ENCODE peak calls at places on chromosomes 3 and 15, in nine cellular contexts. One of them, this sample, is unnamed.

GRCh38 chr15:29773000-29773399 is 49.3 kb downstream of the TJP1 start:
- DNase-seq in progenitor cell of endocrine pancreas: no peak
- DNase-seq in left lung: no peak
- DNase-seq in dorsolateral prefrontal cortex: no peak
- DNase-seq in RWPE2: no peak
- DNase-seq in fibroblast of mammary gland: no peak
- DNase-seq in Calu3: no peak
- DNase-seq in body of pancreas: no peak
- DNase-seq in mesothelial cell of epicardium: no peak
- DNase-seq in this sample: no peak

GRCh38 chr15:79846539-79846938 is 50.3 kb downstream of the MTHFS start:
- DNase-seq in Calu3: no peak
- DNase-seq in fibroblast of mammary gland: no peak
- DNase-seq in body of pancreas: no peak
- DNase-seq in progenitor cell of endocrine pancreas: no peak
- DNase-seq in RWPE2: no peak
- DNase-seq in mesothelial cell of epicardium: no peak
- DNase-seq in left lung: no peak
- DNase-seq in dorsolateral prefrontal cortex: no peak
- DNase-seq in this sample: no peak

GRCh38 chr3:46228259-46229222 is 13.7 kb upstream of the CCR3 start:
- DNase-seq in Calu3: no peak
- DNase-seq in body of pancreas: peak
- DNase-seq in progenitor cell of endocrine pancreas: no peak
- DNase-seq in dorsolateral prefrontal cortex: no peak
- DNase-seq in mesothelial cell of epicardium: no peak
- DNase-seq in left lung: no peak
- DNase-seq in fibroblast of mammary gland: peak
- DNase-seq in RWPE2: no peak
- DNase-seq in this sample: no peak

GRCh38 chr3:183324083-183324482 is 71.0 kb downstream of the B3GNT5 start:
- DNase-seq in left lung: no peak
- DNase-seq in progenitor cell of endocrine pancreas: no peak
- DNase-seq in dorsolateral prefrontal cortex: no peak
- DNase-seq in mesothelial cell of epicardium: no peak
- DNase-seq in Calu3: no peak
- DNase-seq in body of pancreas: no peak
- DNase-seq in fibroblast of mammary gland: peak
- DNase-seq in RWPE2: no peak
- DNase-seq in this sample: no peak

GRCh38 chr3:50125541-50126286 is 29.4 kb upstream of the SEMA3F start:
- DNase-seq in fibroblast of mammary gland: no peak
- DNase-seq in RWPE2: no peak
- DNase-seq in progenitor cell of endocrine pancreas: no peak
- DNase-seq in left lung: peak
- DNase-seq in mesothelial cell of epicardium: no peak
- DNase-seq in body of pancreas: no peak
- DNase-seq in Calu3: no peak
- DNase-seq in dorsolateral prefrontal cortex: no peak
- DNase-seq in this sample: no peak

GRCh38 chr3:65979152-65979551 is 59.6 kb downstream of the MAGI1 start:
- DNase-seq in mesothelial cell of epicardium: no peak
- DNase-seq in RWPE2: no peak
- DNase-seq in Calu3: no peak
- DNase-seq in left lung: no peak
- DNase-seq in progenitor cell of endocrine pancreas: no peak
- DNase-seq in fibroblast of mammary gland: peak
- DNase-seq in dorsolateral prefrontal cortex: no peak
- DNase-seq in body of pancreas: peak
- DNase-seq in this sample: no peak

GRCh38 chr3:194139085-194139976 is 3.4 kb downstream of the HES1 start:
- DNase-seq in Calu3: peak
- DNase-seq in left lung: no peak
- DNase-seq in mesothelial cell of epicardium: peak
- DNase-seq in RWPE2: peak
- DNase-seq in fibroblast of mammary gland: peak
- DNase-seq in progenitor cell of endocrine pancreas: no peak
- DNase-seq in body of pancreas: no peak
- DNase-seq in dorsolateral prefrontal cortex: no peak
- DNase-seq in this sample: no peak

GRCh38 chr3:113266738-113267137 is 55.4 kb downstream of the BOC start:
- DNase-seq in progenitor cell of endocrine pancreas: no peak
- DNase-seq in RWPE2: no peak
- DNase-seq in fibroblast of mammary gland: no peak
- DNase-seq in left lung: no peak
- DNase-seq in Calu3: no peak
- DNase-seq in mesothelial cell of epicardium: no peak
- DNase-seq in body of pancreas: no peak
- DNase-seq in dorsolateral prefrontal cortex: no peak
- DNase-seq in this sample: no peak

GRCh38 chr3:151362798-151363197 is 21.8 kb downstream of the P2RY12 start:
- DNase-seq in body of pancreas: no peak
- DNase-seq in left lung: no peak
- DNase-seq in mesothelial cell of epicardium: no peak
- DNase-seq in RWPE2: no peak
- DNase-seq in fibroblast of mammary gland: no peak
- DNase-seq in dorsolateral prefrontal cortex: no peak
- DNase-seq in progenitor cell of endocrine pancreas: no peak
- DNase-seq in Calu3: no peak
- DNase-seq in this sample: no peak

GRCh38 chr3:132535575-132536441 is 61.3 kb upstream of the ACKR4 start:
- DNase-seq in progenitor cell of endocrine pancreas: peak
- DNase-seq in fibroblast of mammary gland: peak
- DNase-seq in left lung: no peak
- DNase-seq in body of pancreas: peak
- DNase-seq in RWPE2: no peak
- DNase-seq in mesothelial cell of epicardium: no peak
- DNase-seq in Calu3: peak
- DNase-seq in dorsolateral prefrontal cortex: no peak
- DNase-seq in this sample: peak

DNA sequence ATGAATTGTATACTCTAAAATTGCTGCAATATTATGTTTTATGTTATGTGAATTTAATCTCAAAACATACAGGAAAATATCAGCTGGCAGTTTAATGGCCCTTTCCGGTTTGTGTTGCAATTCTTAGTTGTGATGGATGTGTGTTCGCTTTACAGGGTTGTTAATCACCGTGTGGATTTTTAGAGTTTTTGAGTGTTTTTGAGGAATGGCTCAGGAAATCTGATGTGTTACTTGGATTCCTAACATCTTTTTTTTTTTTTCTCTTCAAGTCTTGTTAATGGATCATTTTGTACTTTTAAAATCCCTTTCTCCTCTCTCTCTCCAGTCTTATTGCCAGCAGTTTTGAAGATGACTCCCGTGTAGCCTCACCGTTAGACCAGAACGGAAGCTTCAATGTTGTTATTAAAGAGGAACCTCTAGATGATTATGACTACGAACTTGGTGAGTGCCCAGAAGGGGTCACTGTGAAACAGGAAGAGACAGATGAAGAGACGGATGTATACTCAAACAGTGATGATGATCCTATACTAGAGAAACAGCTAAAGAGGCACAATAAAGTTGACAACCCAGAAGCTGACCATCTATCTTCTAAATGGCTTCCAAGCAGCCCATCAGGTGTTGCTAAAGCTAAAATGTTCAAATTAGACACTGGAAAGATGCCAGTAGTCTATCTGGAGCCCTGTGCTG is 35.7 kb downstream of the MGA start:
- DNase-seq in body of pancreas: peak
- DNase-seq in dorsolateral prefrontal cortex: no peak
- DNase-seq in progenitor cell of endocrine pancreas: no peak
- DNase-seq in fibroblast of mammary gland: peak
- DNase-seq in mesothelial cell of epicardium: no peak
- DNase-seq in Calu3: no peak
- DNase-seq in RWPE2: no peak
- DNase-seq in left lung: no peak
- DNase-seq in this sample: no peak
- TF ChIP-seq CTCF in body of pancreas: no peak
- TF ChIP-seq CTCF in dorsolateral prefrontal cortex: peak
- TF ChIP-seq CTCF in progenitor cell of endocrine pancreas: no peak
- TF ChIP-seq CTCF in fibroblast of mammary gland: peak
- TF ChIP-seq CTCF in mesothelial cell of epicardium: no peak
- TF ChIP-seq CTCF in Calu3: no peak
- TF ChIP-seq CTCF in RWPE2: peak
- TF ChIP-seq CTCF in left lung: no peak
- TF ChIP-seq CTCF in this sample: peak

GRCh38 chr15:66684136-66684681 is 17.8 kb upstream of the SMAD6 start:
- DNase-seq in body of pancreas: no peak
- DNase-seq in fibroblast of mammary gland: no peak
- DNase-seq in progenitor cell of endocrine pancreas: no peak
- DNase-seq in dorsolateral prefrontal cortex: no peak
- DNase-seq in Calu3: no peak
- DNase-seq in mesothelial cell of epicardium: no peak
- DNase-seq in RWPE2: no peak
- DNase-seq in left lung: no peak
- DNase-seq in this sample: no peak

GRCh38 chr15:66682246-66682645 is 19.8 kb upstream of the SMAD6 start:
- DNase-seq in dorsolateral prefrontal cortex: no peak
- DNase-seq in left lung: no peak
- DNase-seq in mesothelial cell of epicardium: no peak
- DNase-seq in Calu3: no peak
- DNase-seq in fibroblast of mammary gland: no peak
- DNase-seq in progenitor cell of endocrine pancreas: no peak
- DNase-seq in RWPE2: no peak
- DNase-seq in body of pancreas: no peak
- DNase-seq in this sample: no peak

GRCh38 chr15:66681395-66681794 is 20.6 kb upstream of the SMAD6 start:
- DNase-seq in dorsolateral prefrontal cortex: no peak
- DNase-seq in left lung: no peak
- DNase-seq in Calu3: no peak
- DNase-seq in mesothelial cell of epicardium: no peak
- DNase-seq in RWPE2: no peak
- DNase-seq in body of pancreas: no peak
- DNase-seq in fibroblast of mammary gland: no peak
- DNase-seq in progenitor cell of endocrine pancreas: no peak
- DNase-seq in this sample: no peak

GRCh38 chr15:66682865-66683264 is 19.2 kb upstream of the SMAD6 start:
- DNase-seq in dorsolateral prefrontal cortex: no peak
- DNase-seq in mesothelial cell of epicardium: no peak
- DNase-seq in Calu3: no peak
- DNase-seq in left lung: no peak
- DNase-seq in RWPE2: no peak
- DNase-seq in fibroblast of mammary gland: peak
- DNase-seq in body of pancreas: no peak
- DNase-seq in progenitor cell of endocrine pancreas: no peak
- DNase-seq in this sample: no peak

DNA sequence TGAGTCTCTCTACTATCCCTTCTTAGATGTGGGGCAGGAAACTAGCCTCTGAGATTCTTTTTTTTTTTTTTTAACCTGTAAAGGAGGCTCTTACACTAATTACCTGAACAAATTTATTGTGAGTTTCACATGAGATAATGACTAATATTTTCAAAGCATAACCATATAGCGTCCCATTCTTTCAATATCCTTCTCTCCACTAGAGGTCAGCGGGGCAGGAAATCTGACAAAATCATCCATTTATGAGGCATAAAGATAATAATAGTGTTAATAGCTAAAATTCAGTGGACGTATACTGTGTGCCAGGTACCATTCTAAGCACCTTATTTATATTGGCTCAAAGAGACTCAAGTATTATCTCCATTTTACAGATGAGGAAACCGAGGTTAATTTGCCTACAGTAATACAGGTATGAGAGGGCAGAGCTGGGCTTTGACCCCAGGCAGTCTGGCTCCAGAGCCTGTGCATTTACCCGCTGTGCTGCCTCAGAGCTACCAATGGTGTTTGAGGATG is 16.3 kb upstream of the SMAD6 start:
- DNase-seq in mesothelial cell of epicardium: no peak
- DNase-seq in dorsolateral prefrontal cortex: no peak
- DNase-seq in Calu3: no peak
- DNase-seq in fibroblast of mammary gland: peak
- DNase-seq in left lung: no peak
- DNase-seq in RWPE2: no peak
- DNase-seq in progenitor cell of endocrine pancreas: no peak
- DNase-seq in body of pancreas: no peak
- DNase-seq in this sample: no peak
- TF ChIP-seq CTCF in mesothelial cell of epicardium: peak
- TF ChIP-seq CTCF in dorsolateral prefrontal cortex: peak
- TF ChIP-seq CTCF in Calu3: no peak
- TF ChIP-seq CTCF in fibroblast of mammary gland: peak
- TF ChIP-seq CTCF in left lung: no peak
- TF ChIP-seq CTCF in RWPE2: peak
- TF ChIP-seq CTCF in progenitor cell of endocrine pancreas: peak
- TF ChIP-seq CTCF in body of pancreas: no peak
- TF ChIP-seq CTCF in this sample: peak

DNA sequence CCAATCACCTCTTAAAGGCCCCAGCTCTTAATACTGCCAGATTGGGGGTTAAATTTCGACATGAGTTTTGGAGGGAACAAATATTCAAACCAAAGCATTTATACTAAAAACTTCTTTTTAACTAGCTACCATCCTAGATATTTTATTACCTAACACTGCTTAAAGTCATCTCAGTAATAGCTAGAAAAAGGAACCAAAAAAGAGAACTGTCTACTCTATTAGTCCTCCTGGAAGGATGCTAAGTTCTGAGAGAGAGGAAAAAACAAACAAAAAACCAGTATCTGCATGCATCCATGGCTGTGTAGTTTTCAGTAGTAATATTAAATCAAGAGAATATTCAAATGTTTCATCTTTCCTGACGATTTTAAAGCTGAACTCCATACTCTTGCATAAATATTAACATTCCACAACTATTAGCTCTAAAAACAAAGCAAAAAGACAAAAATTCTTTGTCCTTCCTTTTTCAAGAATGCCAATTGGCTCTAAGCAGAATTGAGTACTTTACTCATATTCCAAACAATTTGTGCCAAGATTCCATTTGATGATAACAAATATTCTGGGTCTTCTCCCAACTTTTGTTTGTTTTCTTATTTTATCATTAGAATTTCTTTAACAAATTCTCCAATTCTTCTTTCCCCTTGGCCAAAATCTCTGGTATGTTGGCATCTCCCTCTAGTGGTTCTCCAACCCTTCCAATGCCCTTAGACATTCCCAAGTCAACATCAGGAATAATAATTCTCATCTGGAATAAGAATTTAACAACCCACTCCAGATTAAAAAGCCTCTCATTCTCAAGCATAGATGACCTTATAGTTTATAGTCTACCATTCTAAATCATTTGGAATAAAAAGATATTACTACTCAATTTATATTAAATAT is 5.5 kb downstream of the CPOX start:
- DNase-seq in left lung: no peak
- DNase-seq in fibroblast of mammary gland: peak
- DNase-seq in mesothelial cell of epicardium: no peak
- DNase-seq in Calu3: no peak
- DNase-seq in dorsolateral prefrontal cortex: no peak
- DNase-seq in progenitor cell of endocrine pancreas: no peak
- DNase-seq in RWPE2: no peak
- DNase-seq in body of pancreas: no peak
- DNase-seq in this sample: no peak
- TF ChIP-seq CTCF in left lung: no peak
- TF ChIP-seq CTCF in fibroblast of mammary gland: peak
- TF ChIP-seq CTCF in mesothelial cell of epicardium: no peak
- TF ChIP-seq CTCF in Calu3: no peak
- TF ChIP-seq CTCF in dorsolateral prefrontal cortex: peak
- TF ChIP-seq CTCF in progenitor cell of endocrine pancreas: peak
- TF ChIP-seq CTCF in RWPE2: peak
- TF ChIP-seq CTCF in body of pancreas: no peak
- TF ChIP-seq CTCF in this sample: peak

DNA sequence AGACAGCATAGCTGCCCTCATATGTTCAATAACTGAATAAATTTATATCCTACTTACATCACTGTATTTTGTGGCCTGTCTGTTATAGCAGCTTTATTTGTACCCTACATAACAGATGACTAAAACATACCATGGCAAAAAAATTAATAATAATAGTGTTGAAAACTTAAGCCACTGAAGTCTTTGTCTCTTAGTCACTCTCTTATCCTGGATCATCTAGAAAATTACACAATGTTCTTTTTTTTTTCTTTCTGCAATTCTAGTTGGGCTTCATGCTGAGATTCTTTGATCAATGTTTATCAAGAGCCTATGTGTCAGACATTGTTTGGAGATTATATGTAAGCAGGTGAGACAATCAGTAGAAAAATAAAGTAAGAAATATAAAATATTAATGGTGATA is 519.3 kb upstream of the ARPP21 start:
- DNase-seq in progenitor cell of endocrine pancreas: no peak
- DNase-seq in RWPE2: no peak
- DNase-seq in dorsolateral prefrontal cortex: no peak
- DNase-seq in fibroblast of mammary gland: no peak
- DNase-seq in body of pancreas: no peak
- DNase-seq in mesothelial cell of epicardium: no peak
- DNase-seq in left lung: no peak
- DNase-seq in Calu3: no peak
- DNase-seq in this sample: no peak
- TF ChIP-seq CTCF in progenitor cell of endocrine pancreas: no peak
- TF ChIP-seq CTCF in RWPE2: no peak
- TF ChIP-seq CTCF in dorsolateral prefrontal cortex: no peak
- TF ChIP-seq CTCF in fibroblast of mammary gland: no peak
- TF ChIP-seq CTCF in body of pancreas: no peak
- TF ChIP-seq CTCF in mesothelial cell of epicardium: no peak
- TF ChIP-seq CTCF in left lung: no peak
- TF ChIP-seq CTCF in Calu3: no peak
- TF ChIP-seq CTCF in this sample: no peak

This sample was measured in LNCaP clone FGC.